ENCODE peak calls at places on chromosome 1, in four cellular contexts. D, T, S and C are unnamed samples.

GRCh38 chr1:226216056-226216455 is 7.4 kb upstream of the MIXL1 start:
- DNase-seq in D (no peak), T (no peak), S (no peak), C (no peak)

GRCh38 chr1:225482489-225482950 is 54.7 kb upstream of the LBR start:
- DNase-seq in D (no peak), T (no peak), S (no peak), C (no peak)

GRCh38 chr1:227002531-227003049 is 62.5 kb downstream of the COQ8A start:
- DNase-seq in D (no peak), T (no peak), S (no peak), C (no peak)

GRCh38 chr1:38497921-38498320 is 361.7 kb downstream of the RRAGC start:
- DNase-seq in D (peak), T (no peak), S (no peak), C (no peak)

GRCh38 chr1:205497351-205497750 is 7.1 kb upstream of the CDK18 start:
- DNase-seq in D (no peak), T (no peak), S (peak), C (no peak)

GRCh38 chr1:41037116-41037903 is 15.8 kb upstream of the SLFNL1 start:
- DNase-seq in D (no peak), T (no peak), S (no peak), C (no peak)

GRCh38 chr1:150562384-150563339 is 13.5 kb downstream of the ADAMTSL4 start:
- DNase-seq in D (no peak), T (no peak), S (no peak), C (peak)

GRCh38 chr1:234730110-234730509 is 120.1 kb upstream of the IRF2BP2 start:
- DNase-seq in D (no peak), T (no peak), S (no peak), C (no peak)

GRCh38 chr1:54604572-54605370 is 18.6 kb downstream of the FAM151A start:
- DNase-seq in D (no peak), T (no peak), S (no peak), C (no peak)

GRCh38 chr1:153190373-153190772 is 12.9 kb upstream of the LELP1 start:
- DNase-seq in D (no peak), T (no peak), S (no peak), C (no peak)

GRCh38 chr1:224433671-224434446 is 738 bp downstream of the WDR26 start:
- DNase-seq in D (peak), T (no peak), S (no peak), C (peak)

GRCh38 chr1:21647431-21648373 is 21.5 kb downstream of the RAP1GAP start:
- DNase-seq in D (peak), T (no peak), S (no peak), C (no peak)

GRCh38 chr1:23639460-23639859 is 52.1 kb upstream of the RPL11 start:
- DNase-seq in D (no peak), T (no peak), S (no peak), C (no peak)

GRCh38 chr1:43978551-43979260 is at the start of gene B4GALT2:
- DNase-seq in D (peak), T (no peak), S (no peak), C (peak)

GRCh38 chr1:168202941-168203654 is 22.7 kb upstream of the SFT2D2 start:
- DNase-seq in D (no peak), T (no peak), S (no peak), C (no peak)

GRCh38 chr1:59076612-59077011 is 220.3 kb upstream of the FGGY start:
- DNase-seq in D (no peak), T (no peak), S (no peak), C (no peak)

GRCh38 chr1:11253226-11253625 is 9.1 kb downstream of the MTOR start:
- DNase-seq in D (no peak), T (no peak), S (no peak), C (no peak)

GRCh38 chr1:169959696-169960095 is 66.0 kb upstream of the SCYL3 start:
- DNase-seq in D (no peak), T (no peak), S (no peak), C (no peak)

GRCh38 chr1:111725192-111725591 is 14.0 kb downstream of the INKA2 start:
- DNase-seq in D (peak), T (no peak), S (no peak), C (no peak)

GRCh38 chr1:246214708-246215504 is 292.2 kb downstream of the SMYD3 start:
- DNase-seq in D (no peak), T (peak), S (no peak), C (no peak)

GRCh38 chr1:118364882-118365281 is 179.9 kb upstream of the SPAG17 start:
- DNase-seq in D (no peak), T (no peak), S (no peak), C (no peak)

GRCh38 chr1:69077198-69077597 is 490.5 kb upstream of the LRRC7 start:
- DNase-seq in D (no peak), T (no peak), S (no peak), C (no peak)

GRCh38 chr1:16129316-16129715 is 26.6 kb downstream of the EPHA2 start:
- DNase-seq in D (no peak), T (no peak), S (no peak), C (no peak)

GRCh38 chr1:206467915-206468314 is 2.4 kb upstream of the IKBKE start:
- DNase-seq in D (no peak), T (no peak), S (no peak), C (no peak)

GRCh38 chr1:115874929-115875328 is 34.0 kb upstream of the NHLH2 start:
- DNase-seq in D (no peak), T (peak), S (no peak), C (no peak)